ENCODE peak calls at places on chromosomes 13 and 19, in eight cellular contexts. One of them, this sample, is unnamed.

GRCh38 chr13:93039131-93039530 is 187.5 kb upstream of the GPC6 start:
- DNase-seq in H9: no peak
- DNase-seq in endothelial cell: no peak
- DNase-seq in AG08395: no peak
- DNase-seq in EL: peak; percentile 5
- DNase-seq in NCI-H345: no peak
- DNase-seq in testis: no peak
- DNase-seq in heart right ventricle: no peak
- DNase-seq in this sample: no peak

GRCh38 chr19:41373993-41374392 is 2.3 kb upstream of the TMEM91 start:
- DNase-seq in EL: peak; percentile 92
- DNase-seq in H9: no peak
- DNase-seq in NCI-H345: peak; percentile 80
- DNase-seq in AG08395: peak; percentile 84
- DNase-seq in testis: peak; percentile 89
- DNase-seq in heart right ventricle: peak; percentile 89
- DNase-seq in endothelial cell: no peak
- DNase-seq in this sample: no peak

GRCh38 chr13:48828962-48829405 is 146.7 kb upstream of the FNDC3A start:
- DNase-seq in EL: peak; percentile 11
- DNase-seq in endothelial cell: no peak
- DNase-seq in testis: no peak
- DNase-seq in H9: peak; percentile 38
- DNase-seq in AG08395: no peak
- DNase-seq in NCI-H345: peak; percentile 63
- DNase-seq in heart right ventricle: no peak
- DNase-seq in this sample: no peak

GRCh38 chr13:103308700-103309099 is 242.5 kb upstream of the SLC10A2 start:
- DNase-seq in EL: no peak
- DNase-seq in NCI-H345: no peak
- DNase-seq in testis: no peak
- DNase-seq in H9: no peak
- DNase-seq in heart right ventricle: no peak
- DNase-seq in endothelial cell: no peak
- DNase-seq in AG08395: no peak
- DNase-seq in this sample: no peak

GRCh38 chr19:6718741-6719539 is 1.5 kb downstream of the C3 start:
- DNase-seq in heart right ventricle: no peak
- DNase-seq in testis: peak; percentile 56
- DNase-seq in NCI-H345: no peak
- DNase-seq in EL: peak; percentile 23
- DNase-seq in AG08395: peak; percentile 34
- DNase-seq in H9: peak; percentile 95
- DNase-seq in endothelial cell: no peak
- DNase-seq in this sample: no peak

GRCh38 chr13:110177790-110178189 is 129.2 kb downstream of the COL4A1 start:
- DNase-seq in H9: no peak
- DNase-seq in EL: no peak
- DNase-seq in testis: no peak
- DNase-seq in endothelial cell: no peak
- DNase-seq in heart right ventricle: no peak
- DNase-seq in NCI-H345: no peak
- DNase-seq in AG08395: no peak
- DNase-seq in this sample: no peak

GRCh38 chr19:2332341-2333026 is 4.0 kb downstream of the SPPL2B start:
- DNase-seq in EL: no peak
- DNase-seq in endothelial cell: no peak
- DNase-seq in NCI-H345: peak; percentile 87
- DNase-seq in H9: no peak
- DNase-seq in heart right ventricle: peak; percentile 38
- DNase-seq in testis: no peak
- DNase-seq in AG08395: peak; percentile 61
- DNase-seq in this sample: no peak

GRCh38 chr13:32415019-32415418 is 12.9 kb downstream of the N4BP2L1 start:
- DNase-seq in EL: no peak
- DNase-seq in testis: no peak
- DNase-seq in heart right ventricle: no peak
- DNase-seq in H9: peak; percentile 65
- DNase-seq in AG08395: no peak
- DNase-seq in endothelial cell: peak; percentile 37
- DNase-seq in NCI-H345: no peak
- DNase-seq in this sample: no peak

GRCh38 chr19:38713227-38713649 is 31.0 kb downstream of the CAPN12 start:
- DNase-seq in endothelial cell: no peak
- DNase-seq in EL: no peak
- DNase-seq in H9: no peak
- DNase-seq in testis: peak; percentile 84
- DNase-seq in NCI-H345: no peak
- DNase-seq in heart right ventricle: peak; percentile 79
- DNase-seq in AG08395: no peak
- DNase-seq in this sample: no peak

GRCh38 chr19:11179716-11180297 is 17.5 kb downstream of the KANK2 start:
- DNase-seq in heart right ventricle: no peak
- DNase-seq in EL: no peak
- DNase-seq in AG08395: no peak
- DNase-seq in testis: no peak
- DNase-seq in endothelial cell: no peak
- DNase-seq in H9: no peak
- DNase-seq in NCI-H345: no peak
- DNase-seq in this sample: no peak

GRCh38 chr19:10344780-10345179 is 5.4 kb upstream of the ICAM3 start:
- DNase-seq in testis: no peak
- DNase-seq in AG08395: no peak
- DNase-seq in heart right ventricle: no peak
- DNase-seq in H9: no peak
- DNase-seq in endothelial cell: no peak
- DNase-seq in EL: peak; percentile 70
- DNase-seq in NCI-H345: no peak
- DNase-seq in this sample: no peak

GRCh38 chr13:36190771-36191170 is 23.6 kb downstream of the SOHLH2 start:
- DNase-seq in NCI-H345: no peak
- DNase-seq in testis: no peak
- DNase-seq in endothelial cell: no peak
- DNase-seq in AG08395: no peak
- DNase-seq in EL: no peak
- DNase-seq in H9: no peak
- DNase-seq in heart right ventricle: no peak
- DNase-seq in this sample: no peak

GRCh38 chr19:37683520-37683919 is 28.3 kb upstream of the ZFP30 start:
- DNase-seq in heart right ventricle: no peak
- DNase-seq in endothelial cell: no peak
- DNase-seq in H9: no peak
- DNase-seq in EL: no peak
- DNase-seq in testis: no peak
- DNase-seq in NCI-H345: no peak
- DNase-seq in AG08395: no peak
- DNase-seq in this sample: no peak

GRCh38 chr19:45162464-45163143 is 1.8 kb upstream of the NKPD1 start:
- DNase-seq in heart right ventricle: no peak
- DNase-seq in testis: no peak
- DNase-seq in endothelial cell: no peak
- DNase-seq in AG08395: no peak
- DNase-seq in H9: no peak
- DNase-seq in EL: no peak
- DNase-seq in NCI-H345: no peak
- DNase-seq in this sample: no peak

GRCh38 chr13:76884167-76884566 is 2.0 kb downstream of the KCTD12 start:
- DNase-seq in H9: peak; percentile 78
- DNase-seq in AG08395: no peak
- DNase-seq in testis: peak; percentile 77
- DNase-seq in EL: no peak
- DNase-seq in heart right ventricle: peak; percentile 35
- DNase-seq in NCI-H345: peak; percentile 74
- DNase-seq in endothelial cell: peak; percentile 15
- DNase-seq in this sample: no peak

GRCh38 chr19:17942181-17942580 is 9.4 kb downstream of the CCDC124 start:
- DNase-seq in testis: no peak
- DNase-seq in heart right ventricle: no peak
- DNase-seq in AG08395: no peak
- DNase-seq in NCI-H345: no peak
- DNase-seq in H9: peak; percentile 52
- DNase-seq in endothelial cell: no peak
- DNase-seq in EL: no peak
- DNase-seq in this sample: no peak

GRCh38 chr13:49784886-49785570 is 7.5 kb downstream of the KPNA3 start:
- DNase-seq in heart right ventricle: no peak
- DNase-seq in NCI-H345: no peak
- DNase-seq in endothelial cell: no peak
- DNase-seq in EL: no peak
- DNase-seq in AG08395: no peak
- DNase-seq in H9: no peak
- DNase-seq in testis: no peak
- DNase-seq in this sample: no peak

GRCh38 chr19:48795055-48795854 is 15.6 kb downstream of the BCAT2 start:
- DNase-seq in endothelial cell: peak; percentile 87
- DNase-seq in NCI-H345: peak; percentile 74
- DNase-seq in testis: peak; percentile 97
- DNase-seq in H9: peak; percentile 94
- DNase-seq in EL: peak; percentile 93
- DNase-seq in heart right ventricle: peak; percentile 88
- DNase-seq in AG08395: peak; percentile 94
- DNase-seq in this sample: peak; percentile 83

GRCh38 chr13:40063278-40063698 is 407.8 kb downstream of the COG6 start:
- DNase-seq in H9: no peak
- DNase-seq in AG08395: peak; percentile 15
- DNase-seq in testis: no peak
- DNase-seq in NCI-H345: no peak
- DNase-seq in endothelial cell: no peak
- DNase-seq in heart right ventricle: no peak
- DNase-seq in EL: no peak
- DNase-seq in this sample: no peak

GRCh38 chr19:33245948-33246728 is 20.5 kb upstream of the SLC7A10 start:
- DNase-seq in testis: no peak
- DNase-seq in EL: no peak
- DNase-seq in NCI-H345: no peak
- DNase-seq in AG08395: no peak
- DNase-seq in heart right ventricle: peak; percentile 50
- DNase-seq in H9: no peak
- DNase-seq in endothelial cell: no peak
- DNase-seq in this sample: no peak

GRCh38 chr13:25169951-25170553 is 2.0 kb downstream of the AMER2 start:
- DNase-seq in endothelial cell: no peak
- DNase-seq in heart right ventricle: no peak
- DNase-seq in AG08395: no peak
- DNase-seq in NCI-H345: no peak
- DNase-seq in H9: no peak
- DNase-seq in testis: no peak
- DNase-seq in EL: no peak
- DNase-seq in this sample: no peak

GRCh38 chr19:14433454-14434156 is 499 bp downstream of the PKN1 start:
- DNase-seq in NCI-H345: peak; percentile 73
- DNase-seq in AG08395: no peak
- DNase-seq in heart right ventricle: no peak
- DNase-seq in H9: no peak
- DNase-seq in testis: peak; percentile 49
- DNase-seq in EL: no peak
- DNase-seq in endothelial cell: no peak
- DNase-seq in this sample: no peak

GRCh38 chr13:35810286-35810685 is 320.9 kb downstream of the DCLK1 start:
- DNase-seq in endothelial cell: no peak
- DNase-seq in testis: no peak
- DNase-seq in EL: no peak
- DNase-seq in AG08395: no peak
- DNase-seq in H9: no peak
- DNase-seq in NCI-H345: no peak
- DNase-seq in heart right ventricle: no peak
- DNase-seq in this sample: no peak

GRCh38 chr13:35914662-35915061 is 216.5 kb downstream of the DCLK1 start:
- DNase-seq in heart right ventricle: no peak
- DNase-seq in AG08395: peak; percentile 38
- DNase-seq in EL: no peak
- DNase-seq in NCI-H345: no peak
- DNase-seq in endothelial cell: no peak
- DNase-seq in testis: no peak
- DNase-seq in H9: no peak
- DNase-seq in this sample: no peak

GRCh38 chr19:32333227-32333626 is 12.2 kb upstream of the ZNF507 start:
- DNase-seq in endothelial cell: no peak
- DNase-seq in testis: no peak
- DNase-seq in H9: no peak
- DNase-seq in AG08395: no peak
- DNase-seq in heart right ventricle: no peak
- DNase-seq in EL: no peak
- DNase-seq in NCI-H345: no peak
- DNase-seq in this sample: no peak

GRCh38 chr19:17402982-17403855 is 2.2 kb downstream of the BST2 start:
- DNase-seq in H9: peak; percentile 93
- DNase-seq in AG08395: peak; percentile 68
- DNase-seq in endothelial cell: peak; percentile 67
- DNase-seq in NCI-H345: no peak
- DNase-seq in EL: peak; percentile 66
- DNase-seq in testis: peak; percentile 49
- DNase-seq in heart right ventricle: peak; percentile 48
- DNase-seq in this sample: no peak

GRCh38 chr13:75550159-75550567 is 572 bp downstream of the UCHL3 start:
- DNase-seq in endothelial cell: peak; percentile 4
- DNase-seq in heart right ventricle: no peak
- DNase-seq in testis: peak; percentile 74
- DNase-seq in AG08395: peak; percentile 48
- DNase-seq in NCI-H345: peak; percentile 43
- DNase-seq in EL: peak; percentile 83
- DNase-seq in H9: no peak
- DNase-seq in this sample: no peak

GRCh38 chr19:30334841-30335240 is 37.3 kb upstream of the ZNF536 start:
- DNase-seq in testis: no peak
- DNase-seq in heart right ventricle: no peak
- DNase-seq in EL: no peak
- DNase-seq in AG08395: no peak
- DNase-seq in H9: no peak
- DNase-seq in NCI-H345: no peak
- DNase-seq in endothelial cell: no peak
- DNase-seq in this sample: no peak

This sample was measured in progenitor cell of endocrine pancreas.